ENCODE peak calls at places on chromosomes 3 and 15, in seven cellular contexts. D is uterus, J is RWPE1, R is left lung, O is kidney epithelial cell, A is ascending aorta, P is endothelial cell. Y is an unnamed sample.

GRCh38 chr3:197532388-197532787 is 23.4 kb downstream of the BDH1 start:
- DNase-seq in D (no peak), J (no peak), R (no peak), O (no peak), A (no peak), P (no peak), Y (no peak)

GRCh38 chr3:23480324-23480704 is 277.2 kb downstream of the UBE2E2 start:
- DNase-seq in D (no peak), J (no peak), R (peak), O (no peak), A (no peak), P (no peak), Y (no peak)

GRCh38 chr15:38414351-38414750 is 39.6 kb upstream of the FAM98B start:
- DNase-seq in D (peak), J (peak), R (no peak), O (no peak), A (peak), P (peak), Y (no peak)

GRCh38 chr15:89781891-89782618 is 5.9 kb downstream of the MESP2 start:
- DNase-seq in D (no peak), J (peak), R (no peak), O (no peak), A (peak), P (no peak), Y (no peak)

GRCh38 chr15:25136119-25136518 is 181.3 kb downstream of the SNRPN start:
- DNase-seq in D (no peak), J (no peak), R (no peak), O (no peak), A (no peak), P (peak), Y (no peak)

GRCh38 chr15:93948728-93949127 is 282.6 kb upstream of the MCTP2 start:
- DNase-seq in D (no peak), J (no peak), R (no peak), O (no peak), A (no peak), P (no peak), Y (no peak)

GRCh38 chr3:183252973-183253363 is at the start of gene B3GNT5:
- DNase-seq in D (peak), J (peak), R (peak), O (no peak), A (no peak), P (peak), Y (peak)

GRCh38 chr3:152466784-152467183 is 198.1 kb downstream of the MBNL1 start:
- DNase-seq in D (no peak), J (peak), R (no peak), O (no peak), A (no peak), P (no peak), Y (no peak)

GRCh38 chr3:11482024-11482423 is 161.7 kb downstream of the VGLL4 start:
- DNase-seq in D (peak), J (no peak), R (no peak), O (no peak), A (peak), P (no peak), Y (no peak)

GRCh38 chr3:177642482-177643163 is 445.3 kb upstream of the TBL1XR1 start:
- DNase-seq in D (no peak), J (no peak), R (no peak), O (no peak), A (no peak), P (no peak), Y (no peak)

GRCh38 chr15:39075311-39075710 is 505.6 kb upstream of the THBS1 start:
- DNase-seq in D (no peak), J (no peak), R (no peak), O (no peak), A (no peak), P (no peak), Y (no peak)

GRCh38 chr15:60407406-60407805 is 9.6 kb upstream of the ANXA2 start:
- DNase-seq in D (no peak), J (peak), R (no peak), O (no peak), A (no peak), P (no peak), Y (no peak)

GRCh38 chr3:14286887-14287496 is 108.4 kb downstream of the LSM3 start:
- DNase-seq in D (no peak), J (no peak), R (no peak), O (no peak), A (no peak), P (no peak), Y (no peak)

GRCh38 chr3:17765819-17766472 is 23.5 kb upstream of the TBC1D5 start:
- DNase-seq in D (no peak), J (no peak), R (no peak), O (no peak), A (no peak), P (no peak), Y (no peak)

GRCh38 chr15:74788042-74788715 is 6.3 kb downstream of the CSK start:
- DNase-seq in D (no peak), J (no peak), R (peak), O (no peak), A (no peak), P (no peak), Y (no peak)

GRCh38 chr15:28984421-28985375 is 98.9 kb downstream of the APBA2 start:
- DNase-seq in D (no peak), J (no peak), R (peak), O (no peak), A (no peak), P (no peak), Y (no peak)

GRCh38 chr3:187639912-187640822 is 30.0 kb downstream of the SST start:
- DNase-seq in D (no peak), J (no peak), R (no peak), O (no peak), A (no peak), P (no peak), Y (no peak)

GRCh38 chr3:11530153-11530721 is 113.5 kb downstream of the VGLL4 start:
- DNase-seq in D (no peak), J (peak), R (no peak), O (peak), A (peak), P (no peak), Y (no peak)

GRCh38 chr3:57544181-57545125 is at the start of gene DNAH12:
- DNase-seq in D (no peak), J (no peak), R (peak), O (peak), A (no peak), P (peak), Y (no peak)

GRCh38 chr15:63218114-63218808 is 28.9 kb downstream of the RAB8B start:
- DNase-seq in D (no peak), J (peak), R (no peak), O (peak), A (no peak), P (no peak), Y (no peak)

GRCh38 chr15:52331490-52332240 is 36.1 kb upstream of the MYO5C start:
- DNase-seq in D (no peak), J (peak), R (no peak), O (peak), A (no peak), P (peak), Y (no peak)
- TF ChIP-seq CTCF in D (no peak), J (peak), R (no peak), O (peak), A (peak), P (peak), Y (peak)

DNA sequence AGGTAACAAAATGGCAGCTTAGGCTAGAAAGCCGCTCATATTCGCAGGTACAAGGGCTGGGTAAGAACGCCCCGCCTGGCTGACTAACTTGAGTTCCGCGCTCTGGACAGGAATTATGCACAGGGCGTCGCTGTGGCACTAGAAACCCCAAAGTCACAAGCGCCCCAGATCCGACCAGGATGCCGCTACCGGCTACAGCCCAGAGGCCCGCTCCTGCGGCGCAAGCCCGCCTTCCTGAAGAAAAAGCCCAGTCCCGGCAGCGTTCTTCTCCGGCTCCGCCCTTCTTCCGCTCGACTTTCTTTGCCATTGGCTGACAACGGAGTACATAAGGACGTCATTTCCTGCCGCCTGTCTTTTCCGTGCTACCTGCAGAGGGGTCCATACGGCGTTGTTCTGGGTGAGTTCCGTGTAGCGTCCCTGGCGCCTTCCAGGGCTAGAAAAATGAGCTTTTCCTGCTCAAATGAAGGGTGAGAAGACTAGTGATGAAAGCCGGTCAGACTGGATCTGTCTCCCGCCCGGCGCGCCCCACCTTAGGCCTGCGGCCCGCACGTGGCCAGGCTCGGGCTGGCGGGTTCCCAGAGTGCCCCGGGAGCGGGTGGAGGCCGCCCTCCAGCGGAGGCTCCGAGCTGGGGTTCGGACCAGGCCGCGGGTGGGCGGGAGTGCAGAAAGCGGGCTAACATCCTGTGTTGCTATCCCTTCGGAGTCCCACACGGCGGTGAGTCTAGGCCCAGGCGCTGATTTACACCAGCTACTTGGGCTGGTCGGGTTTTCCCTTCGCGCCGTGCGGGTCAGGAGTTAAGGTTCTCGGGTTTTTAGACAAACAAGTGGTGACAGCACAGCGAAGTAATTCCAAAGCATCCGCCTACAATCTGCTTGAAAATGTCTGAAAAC is at the start of gene RPSA:
- DNase-seq in D (peak), J (peak), R (peak), O (peak), A (peak), P (peak), Y (peak)
- TF ChIP-seq CTCF in D (peak), J (peak), R (peak), O (peak), A (peak), P (no peak), Y (peak)

GRCh38 chr3:127640031-127640355 is 11.0 kb downstream of the PODXL2 start:
- DNase-seq in D (no peak), J (no peak), R (peak), O (no peak), A (no peak), P (no peak), Y (no peak)

GRCh38 chr3:127637971-127638370 is 9.0 kb downstream of the PODXL2 start:
- DNase-seq in D (no peak), J (no peak), R (no peak), O (no peak), A (no peak), P (no peak), Y (no peak)

GRCh38 chr3:127639173-127640030 is 10.4 kb downstream of the PODXL2 start:
- DNase-seq in D (no peak), J (peak), R (peak), O (no peak), A (peak), P (no peak), Y (no peak)

GRCh38 chr3:127634653-127635052 is 5.7 kb downstream of the PODXL2 start:
- DNase-seq in D (no peak), J (no peak), R (no peak), O (no peak), A (no peak), P (no peak), Y (no peak)

GRCh38 chr3:127637546-127637945 is 8.6 kb downstream of the PODXL2 start:
- DNase-seq in D (no peak), J (no peak), R (no peak), O (no peak), A (no peak), P (no peak), Y (no peak)
- TF ChIP-seq CTCF in D (no peak), J (no peak), R (no peak), O (no peak), A (no peak), P (no peak), Y (no peak)

DNA sequence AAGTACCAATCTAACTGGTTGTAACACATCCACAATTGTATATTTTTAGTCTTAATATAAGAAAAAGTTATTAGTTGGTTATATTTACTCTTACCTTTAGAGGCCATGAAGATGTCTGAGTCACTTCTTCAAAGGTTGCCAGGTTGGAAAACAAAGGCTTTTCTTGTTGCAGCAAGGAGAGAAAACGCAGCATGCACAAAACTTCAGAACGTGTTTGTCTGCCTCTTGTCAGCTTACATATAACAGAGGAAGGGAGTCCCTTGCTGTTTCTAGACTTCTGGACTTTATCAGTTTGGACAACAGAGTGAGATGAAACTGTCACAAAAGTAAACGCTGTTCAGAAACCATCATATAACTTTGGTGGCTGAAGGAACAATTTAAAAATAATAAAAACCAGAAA is at the start of gene PLSCR5:
- DNase-seq in D (no peak), J (no peak), R (no peak), O (no peak), A (no peak), P (no peak), Y (no peak)
- TF ChIP-seq CTCF in D (no peak), J (no peak), R (no peak), O (no peak), A (no peak), P (no peak), Y (no peak)

GRCh38 chr3:185460719-185461350 is 38.0 kb downstream of the TMEM41A start:
- DNase-seq in D (no peak), J (peak), R (no peak), O (no peak), A (no peak), P (no peak), Y (no peak)
- TF ChIP-seq CTCF in D (no peak), J (peak), R (no peak), O (peak), A (no peak), P (peak), Y (peak)

DNA sequence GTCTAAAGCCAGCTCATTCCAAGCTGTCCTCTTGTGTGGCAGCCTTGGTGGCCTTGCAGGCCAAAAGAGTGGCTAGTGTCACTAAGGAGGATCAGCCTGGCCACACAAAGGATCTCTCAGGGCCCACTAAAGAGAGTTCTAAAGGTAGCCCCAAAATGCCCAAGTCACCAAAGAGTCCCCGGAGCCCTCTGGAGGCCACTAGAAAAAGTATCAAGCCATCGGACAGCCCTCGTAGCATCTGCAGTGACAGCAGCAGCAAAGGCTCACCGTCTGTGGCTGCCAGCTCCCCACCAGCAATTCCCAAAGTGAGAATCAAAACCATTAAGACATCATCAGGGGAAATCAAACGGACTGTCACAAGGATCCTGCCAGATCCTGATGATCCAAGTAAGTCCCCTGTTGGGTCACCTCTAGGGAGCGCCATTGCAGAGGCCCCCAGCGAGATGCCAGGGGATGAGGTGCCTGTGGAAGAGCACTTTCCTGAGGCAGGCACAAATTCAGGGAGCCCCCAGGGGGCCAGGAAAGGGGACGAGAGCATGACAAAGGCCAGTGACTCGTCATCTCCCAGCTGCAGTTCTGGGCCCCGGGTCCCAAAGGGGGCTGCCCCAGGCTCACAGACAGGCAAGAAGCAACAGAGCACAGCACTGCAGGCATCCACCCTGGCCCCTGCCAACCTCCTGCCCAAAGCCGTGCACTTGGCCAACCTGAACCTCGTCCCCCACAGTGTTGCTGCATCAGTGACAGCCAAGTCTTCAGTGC is 33.5 kb upstream of the ALPK3 start:
- DNase-seq in D (no peak), J (no peak), R (no peak), O (no peak), A (no peak), P (no peak), Y (no peak)
- TF ChIP-seq CTCF in D (no peak), J (no peak), R (no peak), O (no peak), A (no peak), P (no peak), Y (no peak)

GRCh38 chr3:88061749-88062148 is 2.7 kb downstream of the ZNF654 start:
- DNase-seq in D (no peak), J (no peak), R (no peak), O (no peak), A (no peak), P (no peak), Y (no peak)

GRCh38 chr3:88058593-88059379 is at the start of the genes CGGBP1 and ZNF654:
- DNase-seq in D (peak), J (peak), R (peak), O (peak), A (peak), P (peak), Y (peak)

GRCh38 chr3:88058322-88058592 is 548 bp downstream of the CGGBP1 start:
- DNase-seq in D (no peak), J (no peak), R (no peak), O (no peak), A (no peak), P (no peak), Y (no peak)

GRCh38 chr3:88059380-88060160 is 515 bp downstream of the ZNF654 start:
- DNase-seq in D (no peak), J (peak), R (peak), O (no peak), A (no peak), P (no peak), Y (no peak)

GRCh38 chr3:88057650-88058321 is 1.0 kb downstream of the CGGBP1 start:
- DNase-seq in D (no peak), J (no peak), R (no peak), O (no peak), A (no peak), P (no peak), Y (no peak)
- TF ChIP-seq CTCF in D (no peak), J (peak), R (no peak), O (peak), A (no peak), P (no peak), Y (no peak)

DNA sequence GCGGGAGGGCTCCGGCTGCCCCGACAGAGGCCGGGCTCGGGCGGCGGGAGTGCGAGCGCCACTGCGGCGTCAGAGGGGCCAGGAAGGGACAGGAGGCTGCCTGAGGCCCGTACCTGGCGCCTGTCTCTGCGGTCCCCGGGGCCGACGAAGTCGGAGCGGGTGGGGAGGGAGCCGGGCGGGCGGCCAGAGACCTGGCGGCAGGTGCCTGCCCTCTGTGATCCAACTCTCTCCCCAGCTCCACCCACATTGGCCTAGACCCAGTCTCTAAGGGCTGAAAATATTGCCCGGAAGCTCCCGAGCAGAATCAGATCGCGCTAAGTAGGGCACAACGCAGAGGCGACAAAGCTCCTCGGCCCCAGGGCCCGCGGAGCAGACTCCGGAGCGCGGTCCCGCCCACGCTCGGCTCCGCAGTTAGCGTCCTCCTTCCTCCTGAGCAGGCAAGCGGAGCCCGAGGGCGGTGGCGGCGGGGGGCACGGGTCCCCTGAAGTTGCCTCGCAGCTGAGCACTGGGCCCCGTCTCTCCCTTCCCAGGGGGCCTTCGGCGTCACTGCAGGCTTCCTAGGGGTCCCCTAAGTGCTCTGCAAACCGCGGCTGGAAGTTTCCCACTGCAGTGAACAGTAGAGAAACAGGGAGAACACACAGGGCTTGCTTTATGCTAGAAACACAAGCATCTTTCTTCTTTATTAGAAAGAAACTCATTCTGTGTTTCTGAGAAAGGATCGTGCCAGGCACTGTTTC is at the start of gene MAN2A2:
- DNase-seq in D (peak), J (peak), R (peak), O (no peak), A (peak), P (peak), Y (no peak)
- TF ChIP-seq CTCF in D (no peak), J (no peak), R (no peak), O (no peak), A (no peak), P (no peak), Y (no peak)

GRCh38 chr3:60079076-60079475 is 1029.3 kb upstream of the CFAP20DC start:
- DNase-seq in D (no peak), J (no peak), R (no peak), O (no peak), A (no peak), P (no peak), Y (no peak)
- TF ChIP-seq CTCF in D (no peak), J (no peak), R (no peak), O (no peak), A (no peak), P (no peak), Y (no peak)

GRCh38 chr15:88655780-88656488 is 17.1 kb downstream of the ISG20 start:
- DNase-seq in D (no peak), J (no peak), R (no peak), O (no peak), A (no peak), P (no peak), Y (no peak)

GRCh38 chr15:88658972-88659931 is 20.4 kb downstream of the ISG20 start:
- DNase-seq in D (no peak), J (peak), R (no peak), O (no peak), A (no peak), P (no peak), Y (no peak)

GRCh38 chr15:88658070-88658965 is 19.5 kb downstream of the ISG20 start:
- DNase-seq in D (no peak), J (no peak), R (no peak), O (no peak), A (no peak), P (no peak), Y (no peak)

GRCh38 chr15:88656760-88657221 is 18.0 kb downstream of the ISG20 start:
- DNase-seq in D (no peak), J (no peak), R (no peak), O (no peak), A (no peak), P (no peak), Y (no peak)

GRCh38 chr15:88657326-88658069 is 18.7 kb downstream of the ISG20 start:
- DNase-seq in D (no peak), J (peak), R (no peak), O (no peak), A (no peak), P (peak), Y (no peak)
- TF ChIP-seq CTCF in D (peak), J (peak), R (peak), O (peak), A (peak), P (peak), Y (peak)

Y was measured in CD14-positive monocyte.